ENCODE peak calls at places on chromosomes 6 and 20, in four cellular contexts. R, V, M and A are unnamed samples.

GRCh38 chr20:63567132-63567381 is 7.0 kb downstream of the HELZ2 start:
- DNase-seq in M (no peak), R (no peak), V (no peak), A (no peak)

GRCh38 chr6:161452241-161452640 is 178.4 kb upstream of the AGPAT4 start:
- DNase-seq in V (no peak), M (no peak), R (no peak), A (no peak)

GRCh38 chr6:168130683-168131371 is 51.8 kb upstream of the FRMD1 start:
- DNase-seq in V (no peak), R (peak; percentile 28), M (no peak), A (no peak)

GRCh38 chr20:63843222-63843621 is 12.2 kb upstream of the ZBTB46 start:
- DNase-seq in M (no peak), R (no peak), V (no peak), A (no peak)

GRCh38 chr6:6659600-6660327 is 71.2 kb downstream of the LY86 start:
- DNase-seq in V (no peak), M (no peak), R (no peak), A (no peak)

GRCh38 chr6:107320126-107320525 is 139.2 kb downstream of the PDSS2 start:
- DNase-seq in V (no peak), R (no peak), M (no peak), A (no peak)

GRCh38 chr6:75747371-75747984 is 1.6 kb upstream of the MYO6 start:
- DNase-seq in V (no peak), M (no peak), R (no peak), A (no peak)

GRCh38 chr6:128438311-128438916 is 82.0 kb downstream of the PTPRK start:
- DNase-seq in M (peak; percentile 23), V (peak; percentile 85), R (no peak), A (no peak)

GRCh38 chr20:17648782-17649730 is 33.0 kb downstream of the RRBP1 start:
- DNase-seq in R (no peak), V (peak; percentile 75), M (peak; percentile 44), A (no peak)

GRCh38 chr20:38990728-38991127 is 28.6 kb downstream of the DHX35 start:
- DNase-seq in V (no peak), M (no peak), R (no peak), A (no peak)

GRCh38 chr6:157539421-157539822 is 158.4 kb downstream of the ZDHHC14 start:
- DNase-seq in M (no peak), R (no peak), V (no peak), A (no peak)

GRCh38 chr6:139982652-139983051 is 608.2 kb upstream of the CITED2 start:
- DNase-seq in V (no peak), M (no peak), R (no peak), A (no peak)